ENCODE peak calls at places on chromosome 9, in seven cellular contexts. T is left lung, L is mammary epithelial cell, J is mesendoderm, R is IMR-90, E is PC-3, Z is epithelial cell of prostate. X is an unnamed sample.

GRCh38 chr9:123597926-123598556 is 242.0 kb downstream of the CRB2 start:
- DNase-seq in R (no peak), T (no peak), Z (no peak), E (no peak), J (no peak), L (no peak), X (no peak)

GRCh38 chr9:14296462-14296861 is 17.5 kb downstream of the NFIB start:
- DNase-seq in L (no peak), R (no peak), E (no peak), T (no peak), Z (no peak), J (no peak), X (no peak)

GRCh38 chr9:130235558-130236435 is 29.8 kb upstream of the HMCN2 start:
- DNase-seq in L (peak), J (peak), T (peak), Z (no peak), R (peak), E (peak), X (peak)

GRCh38 chr9:4640027-4640426 is 22.1 kb upstream of the PLPP6 start:
- DNase-seq in J (no peak), T (no peak), Z (no peak), R (no peak), E (peak), L (no peak), X (no peak)

GRCh38 chr9:77982985-77983662 is 48.5 kb downstream of the GNAQ start:
- DNase-seq in L (no peak), T (no peak), E (no peak), R (no peak), Z (no peak), J (peak), X (no peak)

GRCh38 chr9:110476251-110476650 is 103.3 kb downstream of the SVEP1 start:
- DNase-seq in E (no peak), T (no peak), J (peak), R (no peak), L (no peak), Z (no peak), X (no peak)

GRCh38 chr9:18606831-18607230 is 132.9 kb downstream of the ADAMTSL1 start:
- DNase-seq in T (no peak), L (no peak), J (peak), E (no peak), Z (no peak), R (peak), X (no peak)

GRCh38 chr9:129001504-129002325 is 26.4 kb downstream of the SH3GLB2 start:
- DNase-seq in R (no peak), T (no peak), L (no peak), Z (no peak), J (no peak), E (no peak), X (no peak)

GRCh38 chr9:121498150-121498486 is 1.5 kb downstream of the GGTA1 start:
- DNase-seq in T (peak), L (peak), Z (peak), E (peak), R (peak), J (peak), X (peak)

GRCh38 chr9:81822967-81823366 is 105.3 kb upstream of the SPATA31D4 start:
- DNase-seq in L (no peak), J (no peak), Z (no peak), R (no peak), E (no peak), T (no peak), X (no peak)

GRCh38 chr9:107807183-107807582 is 317.6 kb upstream of the KLF4 start:
- DNase-seq in T (no peak), Z (peak), L (peak), E (peak), J (no peak), R (peak), X (no peak)

GRCh38 chr9:127904888-127905728 is 5.7 kb upstream of the ST6GALNAC6 start:
- DNase-seq in Z (no peak), J (no peak), L (no peak), R (no peak), E (no peak), T (no peak), X (no peak)

GRCh38 chr9:131700076-131700475 is 39.8 kb downstream of the RAPGEF1 start:
- DNase-seq in T (no peak), R (no peak), E (no peak), J (no peak), Z (no peak), L (no peak), X (no peak)

GRCh38 chr9:37963936-37964739 is 60.2 kb upstream of the SLC25A51 start:
- DNase-seq in R (peak), E (peak), L (peak), J (no peak), Z (no peak), T (peak), X (peak)

GRCh38 chr9:122016789-122017188 is 76.3 kb downstream of the TTLL11 start:
- DNase-seq in L (no peak), J (no peak), Z (no peak), R (no peak), E (no peak), T (no peak), X (peak)

GRCh38 chr9:69248005-69248404 is 73.9 kb downstream of the TJP2 start:
- DNase-seq in E (no peak), Z (no peak), L (no peak), T (no peak), R (no peak), J (no peak), X (no peak)

GRCh38 chr9:98644011-98644410 is 64.7 kb downstream of the GABBR2 start:
- DNase-seq in J (no peak), E (no peak), R (peak), T (no peak), Z (no peak), L (no peak), X (no peak)
- H3K27ac ChIP-seq in J (no peak), E (no peak), R (no peak), T (no peak), Z (no peak), L (no peak), X (no peak)

DNA sequence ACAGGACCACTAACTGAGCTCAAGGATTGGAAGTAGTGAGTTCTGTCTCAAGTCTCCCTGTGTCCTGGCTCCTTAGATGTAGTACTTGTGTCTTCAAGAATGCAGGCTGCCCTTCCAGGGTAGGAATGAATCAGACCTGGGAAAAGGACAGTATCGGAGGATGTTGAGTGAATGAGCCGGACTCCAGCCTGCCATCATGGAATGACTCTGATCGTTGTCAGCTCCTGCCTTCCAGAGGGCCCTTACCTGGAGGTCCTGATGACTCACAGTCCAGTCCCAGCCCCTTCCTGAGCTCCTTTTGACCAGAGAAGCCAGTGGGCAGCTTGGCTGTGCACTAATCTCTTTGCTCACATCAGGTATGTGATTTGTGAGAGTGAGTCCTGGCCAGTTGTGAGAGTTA is 161.1 kb downstream of the TRPM6 start:
- DNase-seq in R (no peak), L (no peak), T (no peak), E (no peak), Z (no peak), J (no peak), X (no peak)
- H3K27ac ChIP-seq in R (no peak), L (no peak), T (no peak), E (no peak), Z (no peak), J (no peak), X (no peak)

DNA sequence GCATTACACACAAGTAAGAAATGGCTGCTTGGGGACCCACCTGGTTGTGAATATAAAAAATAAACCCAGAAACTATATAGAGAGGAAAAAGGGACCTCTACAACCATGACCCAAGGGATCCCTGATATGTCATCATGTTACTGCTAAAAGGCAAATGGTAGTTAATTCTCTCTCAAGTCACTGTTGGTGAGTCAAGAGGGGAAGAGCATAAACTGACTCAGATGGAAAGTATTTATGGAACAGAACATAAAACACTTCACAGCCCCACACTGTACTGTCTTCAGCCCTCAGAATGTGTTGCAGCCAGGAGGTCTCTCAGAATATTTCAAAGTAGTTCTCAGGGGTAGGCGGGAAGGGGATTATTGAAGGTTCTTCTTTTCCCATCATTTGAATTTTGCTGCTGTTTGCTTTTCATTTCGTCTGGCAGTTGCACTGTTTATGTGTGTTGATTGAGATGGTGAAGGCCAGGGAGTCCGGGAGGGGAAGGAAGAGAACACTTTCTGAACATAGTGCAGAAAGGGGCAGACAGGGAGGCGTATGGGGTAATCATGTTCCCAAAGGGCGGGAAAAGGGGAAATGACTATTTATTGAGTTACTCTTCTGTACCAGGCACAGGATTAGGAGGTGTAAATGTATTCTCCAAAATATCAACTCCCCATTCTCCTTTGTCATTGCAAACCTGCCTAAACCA is 85.5 kb downstream of the TEK start:
- DNase-seq in L (peak), T (no peak), E (peak), R (peak), Z (peak), J (peak), X (no peak)
- H3K27ac ChIP-seq in L (peak), T (no peak), E (peak), R (peak), Z (peak), J (no peak), X (no peak)

DNA sequence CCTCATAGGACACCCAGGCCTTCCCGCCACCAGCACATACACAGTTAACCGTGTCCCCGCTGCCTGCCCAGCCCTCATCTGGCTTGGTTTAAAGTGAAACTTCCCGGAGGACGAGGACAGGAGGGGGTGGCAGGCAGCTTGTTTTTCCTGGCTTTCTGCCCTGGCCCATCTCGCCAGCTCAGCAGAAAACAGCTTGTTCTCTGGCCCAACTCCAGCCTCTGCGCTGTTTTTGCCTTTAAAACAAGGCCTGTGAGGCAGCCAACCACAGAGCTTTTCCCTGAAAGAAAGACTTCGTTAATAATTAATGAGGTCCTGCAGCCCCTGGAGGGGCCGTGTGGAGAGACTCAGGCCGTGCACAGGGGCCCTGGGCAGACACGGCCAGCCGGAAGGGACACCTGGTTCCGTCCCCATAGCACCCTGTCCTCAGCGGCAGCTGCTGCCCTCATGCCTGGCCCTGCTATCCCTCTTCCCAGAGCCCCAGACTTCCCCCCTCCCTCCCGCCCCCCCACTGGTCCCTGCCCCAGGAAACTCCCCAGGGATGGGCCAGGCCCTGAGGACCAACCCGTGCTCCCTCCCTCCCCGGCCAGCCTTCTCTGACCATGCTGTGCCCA is 108.7 kb downstream of the RXRA start:
- DNase-seq in T (peak), L (peak), J (no peak), E (peak), Z (peak), R (peak), X (peak)
- H3K27ac ChIP-seq in T (peak), L (no peak), J (no peak), E (no peak), Z (peak), R (peak), X (peak)

X was measured in caudate nucleus.